ENCODE peak calls at places on chromosomes 6 and 20, in eight cellular contexts. Q, T, P, I, L, Z, M and F are unnamed samples.

GRCh38 chr6:135870722-135871121 is 19.2 kb downstream of the PDE7B start:
- DNase-seq in Z (no peak), L (peak; percentile 50), M (no peak), I (no peak), Q (peak; percentile 78), T (no peak), P (no peak), F (peak; percentile 51)

GRCh38 chr6:148566664-148567350 is 180.0 kb upstream of the UST start:
- DNase-seq in P (no peak), Z (no peak), Q (no peak), T (no peak), M (no peak), L (no peak), I (no peak), F (no peak)

GRCh38 chr6:26130581-26131247 is 43.5 kb downstream of the HFE start:
- DNase-seq in Z (no peak), P (no peak), M (no peak), I (no peak), T (no peak), L (no peak), Q (no peak), F (no peak)

GRCh38 chr20:36173451-36173933 is 19.0 kb downstream of the EPB41L1 start:
- DNase-seq in M (no peak), I (no peak), L (peak; percentile 41), T (no peak), Z (no peak), P (no peak), Q (peak; percentile 46), F (no peak)

GRCh38 chr20:35039146-35039545 is 53.5 kb downstream of the TRPC4AP start:
- DNase-seq in L (no peak), P (no peak), M (no peak), Q (no peak), T (no peak), Z (no peak), I (no peak), F (no peak)

GRCh38 chr6:166780284-166780683 is 153.2 kb upstream of the RPS6KA2 start:
- DNase-seq in Q (no peak), P (no peak), T (no peak), I (no peak), M (no peak), L (no peak), Z (no peak), F (no peak)

GRCh38 chr20:44592366-44592765 is 10.0 kb downstream of the PKIG start:
- DNase-seq in Z (no peak), P (no peak), L (no peak), M (no peak), T (no peak), I (no peak), Q (no peak), F (no peak)

GRCh38 chr6:42569102-42570028 is 5.5 kb downstream of the UBR2 start:
- DNase-seq in Q (peak; percentile 86), P (no peak), Z (no peak), I (no peak), T (peak; percentile 39), L (peak; percentile 85), M (no peak), F (peak; percentile 97)

GRCh38 chr6:137006056-137006455 is 38.7 kb downstream of the IL20RA start:
- DNase-seq in L (no peak), Z (no peak), Q (no peak), P (no peak), I (no peak), T (no peak), M (no peak), F (no peak)

GRCh38 chr6:15555101-15556038 is 107.5 kb downstream of the DTNBP1 start:
- DNase-seq in P (no peak), M (no peak), I (no peak), Z (no peak), Q (no peak), L (no peak), T (no peak), F (no peak)

GRCh38 chr6:16253399-16254144 is 15.2 kb downstream of the GMPR start:
- DNase-seq in Q (no peak), P (no peak), T (no peak), M (peak; percentile 33), I (no peak), Z (no peak), L (no peak), F (no peak)

GRCh38 chr20:63886921-63887320 is 8.0 kb upstream of the DNAJC5 start:
- DNase-seq in L (no peak), I (no peak), P (no peak), Z (no peak), T (no peak), M (no peak), Q (no peak), F (no peak)

GRCh38 chr6:23245559-23245958 is 676.2 kb downstream of the HDGFL1 start:
- DNase-seq in M (no peak), I (no peak), Q (peak; percentile 5), Z (no peak), T (no peak), P (no peak), L (peak; percentile 71), F (peak; percentile 27)

GRCh38 chr20:33656010-33656782 is 5.9 kb upstream of the C20orf144 start:
- DNase-seq in T (no peak), L (no peak), P (no peak), M (peak; percentile 66), Q (no peak), Z (peak; percentile 52), I (no peak), F (no peak)

GRCh38 chr6:112034236-112034990 is 19.5 kb upstream of the CCN6 start:
- DNase-seq in L (no peak), M (no peak), Z (no peak), I (no peak), Q (no peak), P (no peak), T (no peak), F (no peak)

GRCh38 chr6:126072834-126073233 is 86.5 kb downstream of the TRMT11 start:
- DNase-seq in I (no peak), M (no peak), Q (no peak), L (no peak), Z (no peak), T (no peak), P (no peak), F (no peak)

GRCh38 chr6:19320066-19320465 is 517.1 kb upstream of the ID4 start:
- DNase-seq in I (no peak), M (no peak), T (no peak), Z (no peak), L (no peak), Q (no peak), P (no peak), F (no peak)

DNA sequence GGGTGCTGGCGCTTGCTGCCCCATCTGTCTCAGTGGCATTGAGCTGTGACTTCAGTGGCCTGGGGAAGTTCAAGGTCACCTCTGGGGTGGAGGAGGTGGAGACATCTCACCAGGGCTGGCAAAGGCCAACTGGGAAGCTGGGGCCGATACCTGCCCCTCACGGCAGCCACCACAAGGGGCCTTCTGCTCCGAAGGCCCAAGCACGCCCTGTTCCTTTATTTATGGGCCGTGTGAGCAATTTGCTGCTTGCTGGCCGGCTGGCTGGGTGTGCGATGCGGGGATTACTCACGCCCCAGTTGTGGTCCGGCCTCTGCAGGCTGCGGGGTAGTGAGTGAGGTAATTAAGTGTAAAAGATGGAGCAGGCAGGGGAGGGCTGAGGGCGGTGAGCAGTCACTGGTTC is 13.2 kb upstream of the SCRT2 start:
- DNase-seq in M (no peak), P (no peak), L (no peak), I (no peak), T (no peak), Z (no peak), Q (peak; percentile 4), F (no peak)
- TF ChIP-seq CTCF in M (no peak), P (no peak), L (no peak), I (no peak), T (no peak), Z (no peak), Q (no peak), F (no peak)

DNA sequence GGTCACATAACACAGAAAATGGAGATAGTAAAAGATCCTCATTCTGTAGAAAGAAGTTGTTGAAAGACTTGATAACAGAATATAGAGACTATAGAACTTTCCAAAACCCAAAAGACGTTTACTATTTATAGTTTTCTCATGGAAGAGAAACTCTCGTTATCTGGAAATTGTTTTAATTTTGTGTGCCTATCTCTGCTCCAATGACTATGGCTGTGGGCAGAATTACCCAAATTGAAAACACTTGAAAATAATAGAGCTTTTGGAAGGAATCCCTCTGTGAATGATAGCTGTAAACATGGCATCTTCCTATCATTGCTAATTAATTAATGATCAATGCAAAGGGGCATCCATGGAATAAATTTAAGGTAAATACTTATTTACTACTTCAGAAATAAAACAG is at the start of gene DEFB114:
- DNase-seq in I (no peak), Q (no peak), P (no peak), M (no peak), L (no peak), Z (no peak), T (no peak), F (no peak)
- H3K4me3 ChIP-seq in I (no peak within 1 kb of the TSS), Q (no peak within 1 kb of the TSS), P (no peak within 1 kb of the TSS), M (no peak within 1 kb of the TSS), L (no peak within 1 kb of the TSS), Z (no peak within 1 kb of the TSS), T (no peak within 1 kb of the TSS), F (no peak within 1 kb of the TSS)

GRCh38 chr20:59940129-59940955 is at the start of the genes FAM217B and PPP1R3D:
- DNase-seq in L (peak; percentile 97), Q (peak; percentile 98), Z (peak; percentile 97), T (peak; percentile 94), P (peak; percentile 99), M (peak; percentile 99), I (peak; percentile 99), F (peak; percentile 95)
- TF ChIP-seq CTCF in L (no peak), Q (no peak), Z (no peak), T (no peak), P (peak; percentile 24), M (no peak), I (no peak), F (no peak)

GRCh38 chr6:160267102-160267501 is 8.5 kb upstream of the SLC22A2 start:
- DNase-seq in Q (no peak), P (no peak), Z (no peak), M (no peak), T (no peak), L (no peak), I (no peak), F (no peak)

GRCh38 chr6:160263214-160263939 is 4.8 kb upstream of the SLC22A2 start:
- DNase-seq in M (no peak), L (no peak), Z (no peak), Q (no peak), P (no peak), I (no peak), T (no peak), F (no peak)

GRCh38 chr6:160265869-160266476 is 7.4 kb upstream of the SLC22A2 start:
- DNase-seq in T (no peak), L (no peak), P (no peak), Q (no peak), I (no peak), M (no peak), Z (no peak), F (no peak)

GRCh38 chr6:160261991-160262718 is 3.5 kb upstream of the SLC22A2 start:
- DNase-seq in P (no peak), M (peak; percentile 38), Z (no peak), T (peak; percentile 58), L (no peak), I (no peak), Q (peak; percentile 63), F (no peak)

DNA sequence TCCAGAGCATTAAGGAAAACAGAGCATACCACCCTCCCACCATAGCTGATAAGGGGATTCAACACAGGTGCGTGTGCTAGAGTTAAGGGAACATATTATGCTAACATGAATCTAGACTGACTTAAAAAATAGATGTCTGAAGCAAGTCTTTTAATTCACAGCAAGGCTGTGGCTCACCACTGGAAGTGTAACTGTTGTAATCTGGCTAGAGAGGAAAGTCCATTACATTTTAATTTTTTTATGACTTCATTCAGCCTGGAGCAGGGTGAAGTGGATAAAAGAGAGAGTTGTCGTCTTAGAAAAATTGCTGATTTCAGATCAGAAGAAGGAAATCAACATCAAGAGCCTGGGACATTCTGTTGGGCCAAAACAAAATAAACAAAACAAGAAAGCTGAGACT is 5.6 kb upstream of the SLC22A2 start:
- DNase-seq in M (no peak), P (no peak), L (no peak), I (no peak), Z (no peak), Q (no peak), T (no peak), F (no peak)
- H3K4me3 ChIP-seq in M (no peak overlapping the region), P (no peak overlapping the region), L (no peak overlapping the region), I (no peak overlapping the region), Z (no peak overlapping the region), Q (no peak overlapping the region), T (no peak overlapping the region), F (no peak overlapping the region)